ENCODE peak calls at places on chromosomes 16 and 17, in six cellular contexts. One of them, this sample, is unnamed.
A peak's percentile ranks its signal among the peaks of the same experiment; 100 is the strongest.

GRCh38 chr16:11207646-11208045 is 48.4 kb downstream of the SOCS1 start:
- DNase-seq in CD8-positive, alpha-beta T cell: no peak
- DNase-seq in left lung: no peak
- DNase-seq in K562: peak; percentile 40
- DNase-seq in pancreas: no peak
- DNase-seq in A549: no peak
- DNase-seq in this sample: no peak

GRCh38 chr17:2844386-2844785 is 48.1 kb downstream of the RAP1GAP2 start:
- DNase-seq in CD8-positive, alpha-beta T cell: no peak
- DNase-seq in left lung: no peak
- DNase-seq in K562: no peak
- DNase-seq in pancreas: no peak
- DNase-seq in A549: peak; percentile 96
- DNase-seq in this sample: no peak

GRCh38 chr17:16027708-16028584 is 28.3 kb downstream of the TTC19 start:
- DNase-seq in CD8-positive, alpha-beta T cell: peak; percentile 24
- DNase-seq in left lung: no peak
- DNase-seq in K562: peak; percentile 43
- DNase-seq in pancreas: no peak
- DNase-seq in A549: peak; percentile 92
- DNase-seq in this sample: no peak

GRCh38 chr17:48194097-48194550 is 86.6 kb downstream of the SNX11 start:
- DNase-seq in CD8-positive, alpha-beta T cell: no peak
- DNase-seq in left lung: no peak
- DNase-seq in K562: no peak
- DNase-seq in pancreas: no peak
- DNase-seq in A549: peak; percentile 41
- DNase-seq in this sample: no peak

GRCh38 chr17:78012428-78012827 is 53.9 kb downstream of the TNRC6C start:
- DNase-seq in CD8-positive, alpha-beta T cell: no peak
- DNase-seq in left lung: no peak
- DNase-seq in K562: no peak
- DNase-seq in pancreas: no peak
- DNase-seq in A549: no peak
- DNase-seq in this sample: no peak

GRCh38 chr16:57284206-57284951 is at the start of gene PLLP:
- DNase-seq in CD8-positive, alpha-beta T cell: peak; percentile 35
- DNase-seq in left lung: peak; percentile 87
- DNase-seq in K562: peak; percentile 93
- DNase-seq in pancreas: peak; percentile 75
- DNase-seq in A549: peak; percentile 53
- DNase-seq in this sample: peak; percentile 72

GRCh38 chr16:24332178-24332577 is 76.0 kb downstream of the CACNG3 start:
- DNase-seq in CD8-positive, alpha-beta T cell: no peak
- DNase-seq in left lung: no peak
- DNase-seq in K562: no peak
- DNase-seq in pancreas: no peak
- DNase-seq in A549: no peak
- DNase-seq in this sample: no peak

GRCh38 chr16:10622036-10622921 is 41.9 kb upstream of the EMP2 start:
- DNase-seq in CD8-positive, alpha-beta T cell: no peak
- DNase-seq in left lung: no peak
- DNase-seq in K562: peak; percentile 71
- DNase-seq in pancreas: no peak
- DNase-seq in A549: no peak
- DNase-seq in this sample: no peak

GRCh38 chr17:30530346-30531025 is 53.3 kb downstream of the GOSR1 start:
- DNase-seq in CD8-positive, alpha-beta T cell: no peak
- DNase-seq in left lung: no peak
- DNase-seq in K562: no peak
- DNase-seq in pancreas: no peak
- DNase-seq in A549: no peak
- DNase-seq in this sample: no peak

GRCh38 chr16:26569793-26570192 is 496.9 kb upstream of the C16orf82 start:
- DNase-seq in CD8-positive, alpha-beta T cell: no peak
- DNase-seq in left lung: no peak
- DNase-seq in K562: no peak
- DNase-seq in pancreas: no peak
- DNase-seq in A549: peak; percentile 20
- DNase-seq in this sample: peak; percentile 13
- TF ChIP-seq CTCF in CD8-positive, alpha-beta T cell: no peak
- TF ChIP-seq CTCF in left lung: no peak
- TF ChIP-seq CTCF in K562: peak; percentile 45
- TF ChIP-seq CTCF in pancreas: peak; percentile 10
- TF ChIP-seq CTCF in A549: peak; percentile 16
- TF ChIP-seq CTCF in this sample: peak; percentile 41

DNA sequence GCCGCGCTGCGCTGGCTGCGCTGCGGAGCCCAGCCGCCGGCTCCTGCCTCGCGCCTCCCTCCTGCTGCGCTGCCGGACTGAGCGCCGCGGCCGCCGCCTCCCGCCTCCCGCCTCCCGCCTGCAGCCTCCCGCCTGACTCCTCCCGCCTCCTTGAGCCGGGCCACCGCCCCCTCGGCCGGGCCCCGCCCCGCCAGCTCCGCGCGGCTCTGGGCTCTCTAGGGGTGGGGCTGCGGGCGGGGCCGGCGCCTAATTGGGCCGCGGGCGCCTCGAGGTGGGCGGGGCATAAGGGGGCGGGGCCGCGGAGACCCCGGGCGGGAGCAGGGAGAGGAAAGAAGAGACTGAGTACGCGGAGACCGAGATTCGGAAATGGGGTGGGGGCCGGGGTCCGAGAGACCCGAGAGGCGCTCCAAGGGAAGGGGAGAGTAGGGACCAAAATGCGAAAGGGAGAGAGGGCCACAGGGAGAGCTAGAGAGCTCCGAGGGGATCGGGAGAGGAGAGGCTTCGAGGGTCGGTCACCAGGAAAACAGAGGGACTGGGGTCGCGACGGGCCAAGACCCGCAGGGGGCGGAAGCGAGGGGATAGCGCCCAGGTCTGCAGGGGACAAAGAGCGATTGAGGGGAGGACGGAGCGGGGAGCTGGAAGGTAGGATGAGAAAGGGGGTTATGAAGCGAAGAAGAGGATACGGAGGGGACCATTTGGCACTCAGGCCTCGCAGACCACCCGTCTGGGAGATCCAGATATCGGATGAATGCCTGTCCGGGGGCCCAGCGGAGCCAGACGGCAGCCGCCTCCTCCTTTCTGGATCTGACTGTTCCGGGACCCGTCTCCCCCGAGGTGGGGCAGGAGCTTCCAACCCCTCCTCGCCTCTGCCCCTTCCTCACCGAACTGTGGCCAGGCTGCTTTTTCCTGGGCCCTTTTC is at the start of gene C1QL1:
- DNase-seq in CD8-positive, alpha-beta T cell: peak; percentile 82
- DNase-seq in left lung: peak; percentile 98
- DNase-seq in K562: peak; percentile 99
- DNase-seq in pancreas: peak; percentile 94
- DNase-seq in A549: peak; percentile 90
- DNase-seq in this sample: peak; percentile 98
- TF ChIP-seq CTCF in CD8-positive, alpha-beta T cell: no peak
- TF ChIP-seq CTCF in left lung: no peak
- TF ChIP-seq CTCF in K562: no peak
- TF ChIP-seq CTCF in pancreas: no peak
- TF ChIP-seq CTCF in A549: no peak
- TF ChIP-seq CTCF in this sample: peak; percentile 51

GRCh38 chr16:48113471-48113870 is 42.3 kb downstream of the ABCC12 start:
- DNase-seq in CD8-positive, alpha-beta T cell: no peak
- DNase-seq in left lung: no peak
- DNase-seq in K562: no peak
- DNase-seq in pancreas: no peak
- DNase-seq in A549: peak; percentile 53
- DNase-seq in this sample: no peak
- TF ChIP-seq CTCF in CD8-positive, alpha-beta T cell: no peak
- TF ChIP-seq CTCF in left lung: no peak
- TF ChIP-seq CTCF in K562: peak; percentile 26
- TF ChIP-seq CTCF in pancreas: no peak
- TF ChIP-seq CTCF in A549: peak; percentile 31
- TF ChIP-seq CTCF in this sample: no peak

GRCh38 chr16:17431904-17432625 is 38.7 kb downstream of the XYLT1 start:
- DNase-seq in CD8-positive, alpha-beta T cell: no peak
- DNase-seq in left lung: no peak
- DNase-seq in K562: no peak
- DNase-seq in pancreas: no peak
- DNase-seq in A549: no peak
- DNase-seq in this sample: no peak
- TF ChIP-seq CTCF in CD8-positive, alpha-beta T cell: no peak
- TF ChIP-seq CTCF in left lung: no peak
- TF ChIP-seq CTCF in K562: no peak
- TF ChIP-seq CTCF in pancreas: no peak
- TF ChIP-seq CTCF in A549: no peak
- TF ChIP-seq CTCF in this sample: no peak

DNA sequence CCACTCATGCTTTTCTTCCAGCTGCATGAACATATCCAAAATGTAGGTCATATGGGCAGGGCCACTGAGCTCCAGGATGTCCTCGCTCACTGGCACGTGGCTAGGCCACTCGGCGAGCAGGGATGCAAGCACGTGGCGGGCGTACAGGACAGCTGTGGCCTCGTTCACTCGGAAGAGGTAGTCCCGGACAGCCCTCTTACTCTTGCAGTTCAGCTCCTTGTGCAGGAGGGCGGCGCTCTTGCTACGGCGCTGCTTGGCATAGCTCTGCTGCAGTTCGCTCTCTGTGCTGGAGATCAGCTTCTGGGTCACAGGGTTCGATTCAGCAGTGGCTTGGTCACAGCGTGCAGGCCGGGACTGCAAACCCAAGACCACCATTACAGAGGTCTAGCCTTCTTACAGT is 53.1 kb upstream of the ATP2A3 start:
- DNase-seq in CD8-positive, alpha-beta T cell: no peak
- DNase-seq in left lung: peak; percentile 67
- DNase-seq in K562: peak; percentile 29
- DNase-seq in pancreas: no peak
- DNase-seq in A549: no peak
- DNase-seq in this sample: no peak
- TF ChIP-seq CTCF in CD8-positive, alpha-beta T cell: no peak
- TF ChIP-seq CTCF in left lung: no peak
- TF ChIP-seq CTCF in K562: peak; percentile 46
- TF ChIP-seq CTCF in pancreas: no peak
- TF ChIP-seq CTCF in A549: peak; percentile 25
- TF ChIP-seq CTCF in this sample: no peak